ENCODE peak calls at places on chromosome 7, in five cellular contexts. J, F, L, Q and V are unnamed samples.

GRCh38 chr7:13839063-13839462 is 150.4 kb downstream of the ETV1 start:
- DNase-seq in J (no peak), F (no peak), L (no peak), Q (no peak), V (no peak)

GRCh38 chr7:30226593-30227268 is 57.7 kb upstream of the ZNRF2 start:
- DNase-seq in J (peak), F (peak), L (no peak), Q (no peak), V (peak)

GRCh38 chr7:55477781-55478374 is 94.4 kb downstream of the VOPP1 start:
- DNase-seq in J (no peak), F (no peak), L (peak), Q (no peak), V (no peak)

GRCh38 chr7:10704653-10705052 is 269.0 kb upstream of the PHF14 start:
- DNase-seq in J (no peak), F (no peak), L (no peak), Q (no peak), V (no peak)

GRCh38 chr7:68224041-68224534 is 1227.5 kb downstream of the TYW1 start:
- DNase-seq in J (no peak), F (peak), L (no peak), Q (no peak), V (no peak)

GRCh38 chr7:116934580-116934979 is 18.7 kb upstream of the ST7 start:
- DNase-seq in J (no peak), F (no peak), L (no peak), Q (no peak), V (no peak)

GRCh38 chr7:91941450-91941849 is 788 bp downstream of the AKAP9 start:
- DNase-seq in J (no peak), F (peak), L (peak), Q (peak), V (peak)

GRCh38 chr7:99473315-99473596 is 566 bp downstream of the ZNF789 start:
- DNase-seq in J (peak), F (no peak), L (peak), Q (no peak), V (no peak)

GRCh38 chr7:99406557-99406956 is 1.8 kb downstream of the PDAP1 start:
- DNase-seq in J (no peak), F (no peak), L (no peak), Q (no peak), V (no peak)

GRCh38 chr7:127876393-127876792 is 154.8 kb downstream of the LRRC4 start:
- DNase-seq in J (no peak), F (no peak), L (peak), Q (no peak), V (no peak)

GRCh38 chr7:95950698-95951097 is 178.3 kb downstream of the DYNC1I1 start:
- DNase-seq in J (no peak), F (no peak), L (no peak), Q (no peak), V (no peak)

GRCh38 chr7:157299613-157300405 is 37.0 kb upstream of the DNAJB6 start:
- DNase-seq in J (peak), F (no peak), L (no peak), Q (no peak), V (no peak)

GRCh38 chr7:117777335-117778150 is 95.7 kb downstream of the CTTNBP2 start:
- DNase-seq in J (no peak), F (no peak), L (no peak), Q (no peak), V (peak)

GRCh38 chr7:74012842-74013249 is 15.1 kb upstream of the ELN start:
- DNase-seq in J (no peak), F (no peak), L (peak), Q (no peak), V (no peak)

GRCh38 chr7:121697731-121698396 is 175.1 kb upstream of the PTPRZ1 start:
- DNase-seq in J (no peak), F (no peak), L (no peak), Q (no peak), V (no peak)

GRCh38 chr7:151048911-151049463 is 656 bp downstream of the ASIC3 start:
- DNase-seq in J (no peak), F (no peak), L (no peak), Q (no peak), V (no peak)

GRCh38 chr7:51236470-51237127 is 80.0 kb downstream of the COBL start:
- DNase-seq in J (no peak), F (no peak), L (no peak), Q (no peak), V (no peak)

GRCh38 chr7:85833071-85833470 is 646.2 kb upstream of the SEMA3D start:
- DNase-seq in J (no peak), F (no peak), L (peak), Q (no peak), V (no peak)

GRCh38 chr7:38463277-38464224 is 167.6 kb downstream of the AMPH start:
- DNase-seq in J (no peak), F (no peak), L (peak), Q (peak), V (peak)

DNA sequence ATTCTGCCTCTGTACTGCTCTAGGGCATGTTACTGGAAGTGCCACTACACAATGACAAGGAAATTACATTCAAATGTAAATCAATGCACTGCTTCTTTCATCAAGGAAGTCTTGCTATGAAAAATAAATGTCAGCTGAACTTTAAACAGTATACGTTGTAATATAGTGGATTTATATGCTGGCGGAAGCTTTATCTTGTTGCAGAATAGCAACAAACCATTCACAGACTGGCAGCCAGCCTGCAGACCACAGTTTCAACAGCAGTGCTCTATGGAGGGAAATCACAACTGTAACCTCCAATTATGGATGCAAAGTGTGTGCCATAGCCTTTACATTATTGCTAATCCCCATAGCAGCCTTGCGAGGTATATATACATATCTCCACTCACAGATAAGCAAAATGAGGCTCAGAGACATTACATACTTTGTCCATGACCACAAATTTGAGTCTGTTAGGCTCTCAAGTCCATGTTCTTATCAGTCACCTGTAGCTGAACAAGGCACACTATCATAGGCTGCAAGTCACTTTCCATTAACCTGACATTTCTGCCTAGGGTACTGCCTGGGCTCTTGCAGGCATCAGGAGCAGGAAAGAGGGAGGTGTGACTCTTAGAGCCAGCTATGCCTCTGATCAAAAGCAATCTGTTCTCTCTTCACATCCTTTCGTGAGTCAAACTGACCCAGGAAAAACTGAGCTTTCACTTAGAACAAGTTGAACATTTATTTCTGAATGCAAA is 22.6 kb downstream of the COL28A1 start:
- DNase-seq in J (no peak), F (no peak), L (peak), Q (no peak), V (no peak)
- TF ChIP-seq POLR2A in J (no peak), F (no peak), L (no peak), Q (no peak), V (peak)

GRCh38 chr7:158646766-158647474 is 57.7 kb downstream of the NCAPG2 start:
- DNase-seq in J (no peak), F (no peak), L (no peak), Q (no peak), V (no peak)

GRCh38 chr7:158645842-158646241 is 58.2 kb upstream of the PTPRN2 start:
- DNase-seq in J (no peak), F (no peak), L (no peak), Q (no peak), V (no peak)

GRCh38 chr7:158648787-158649186 is 55.8 kb downstream of the NCAPG2 start:
- DNase-seq in J (no peak), F (no peak), L (no peak), Q (no peak), V (no peak)

GRCh38 chr7:158648168-158648567 is 56.4 kb downstream of the NCAPG2 start:
- DNase-seq in J (no peak), F (no peak), L (no peak), Q (no peak), V (no peak)

GRCh38 chr7:158647475-158647792 is 57.2 kb downstream of the NCAPG2 start:
- DNase-seq in J (no peak), F (no peak), L (no peak), Q (no peak), V (no peak)
- H3K4me3 ChIP-seq in J (no peak), F (no peak), L (no peak), Q (no peak), V (no peak)

GRCh38 chr7:100888988-100889760 is at the start of gene UFSP1:
- DNase-seq in J (no peak), F (no peak), L (no peak), Q (no peak), V (no peak)
- TF ChIP-seq POLR2A in J (no peak), F (peak), L (peak), Q (no peak), V (no peak)

GRCh38 chr7:137304624-137305235 is 38.8 kb downstream of the PTN start:
- DNase-seq in J (no peak), F (no peak), L (peak), Q (no peak), V (no peak)

GRCh38 chr7:137298464-137298794 is 45.1 kb downstream of the PTN start:
- DNase-seq in J (no peak), F (no peak), L (no peak), Q (no peak), V (no peak)

GRCh38 chr7:137296551-137296950 is 47.0 kb downstream of the PTN start:
- DNase-seq in J (no peak), F (no peak), L (no peak), Q (no peak), V (no peak)

GRCh38 chr7:137297551-137298463 is 45.7 kb downstream of the PTN start:
- DNase-seq in J (no peak), F (no peak), L (no peak), Q (no peak), V (no peak)

GRCh38 chr7:137302075-137302474 is 41.5 kb downstream of the PTN start:
- DNase-seq in J (no peak), F (no peak), L (no peak), Q (no peak), V (no peak)
- H3K4me3 ChIP-seq in J (no peak), F (no peak), L (no peak), Q (no peak), V (no peak)